ENCODE peak calls at places on chromosomes 4 and X, in four cellular contexts. One of them, this sample, is unnamed.

GRCh38 chrX:71098302-71098701 is 2.7 kb downstream of the FOXO4 start:
- DNase-seq in stimulated activated CD4-positive, alpha-beta T cell treated with anti-CD3 and anti-CD28 coated beads, TNF-alpha, amount 100 ng/mL, for 1 hour: peak; percentile 52
- DNase-seq in AML-193: peak; percentile 68
- DNase-seq in activated CD4-positive, alpha-beta memory T cell treated with anti-CD3 and anti-CD28 coated beads, Interleukin-2, amount 10 ng/mL, durations not matched to agents 7 days and 5 days: peak; percentile 76
- DNase-seq in this sample: no peak

GRCh38 chr4:124183926-124184325 is 528.6 kb downstream of the ANKRD50 start:
- DNase-seq in stimulated activated CD4-positive, alpha-beta T cell treated with anti-CD3 and anti-CD28 coated beads, TNF-alpha, amount 100 ng/mL, for 1 hour: no peak
- DNase-seq in AML-193: no peak
- DNase-seq in activated CD4-positive, alpha-beta memory T cell treated with anti-CD3 and anti-CD28 coated beads, Interleukin-2, amount 10 ng/mL, durations not matched to agents 7 days and 5 days: no peak
- DNase-seq in this sample: no peak

GRCh38 chrX:103148075-103148474 is 55.1 kb upstream of the NXF3 start:
- DNase-seq in stimulated activated CD4-positive, alpha-beta T cell treated with anti-CD3 and anti-CD28 coated beads, TNF-alpha, amount 100 ng/mL, for 1 hour: no peak
- DNase-seq in AML-193: no peak
- DNase-seq in activated CD4-positive, alpha-beta memory T cell treated with anti-CD3 and anti-CD28 coated beads, Interleukin-2, amount 10 ng/mL, durations not matched to agents 7 days and 5 days: no peak
- DNase-seq in this sample: no peak

GRCh38 chr4:167025651-167026050 is 208.6 kb downstream of the SPOCK3 start:
- DNase-seq in stimulated activated CD4-positive, alpha-beta T cell treated with anti-CD3 and anti-CD28 coated beads, TNF-alpha, amount 100 ng/mL, for 1 hour: no peak
- DNase-seq in AML-193: no peak
- DNase-seq in activated CD4-positive, alpha-beta memory T cell treated with anti-CD3 and anti-CD28 coated beads, Interleukin-2, amount 10 ng/mL, durations not matched to agents 7 days and 5 days: no peak
- DNase-seq in this sample: no peak

GRCh38 chrX:989959-990510 is 222.4 kb downstream of the CRLF2 start:
- DNase-seq in stimulated activated CD4-positive, alpha-beta T cell treated with anti-CD3 and anti-CD28 coated beads, TNF-alpha, amount 100 ng/mL, for 1 hour: peak; percentile 2
- DNase-seq in AML-193: no peak
- DNase-seq in activated CD4-positive, alpha-beta memory T cell treated with anti-CD3 and anti-CD28 coated beads, Interleukin-2, amount 10 ng/mL, durations not matched to agents 7 days and 5 days: peak; percentile 46
- DNase-seq in this sample: peak; percentile 75

GRCh38 chr4:76363556-76364290 is 57.2 kb downstream of the STBD1 start:
- DNase-seq in stimulated activated CD4-positive, alpha-beta T cell treated with anti-CD3 and anti-CD28 coated beads, TNF-alpha, amount 100 ng/mL, for 1 hour: no peak
- DNase-seq in AML-193: no peak
- DNase-seq in activated CD4-positive, alpha-beta memory T cell treated with anti-CD3 and anti-CD28 coated beads, Interleukin-2, amount 10 ng/mL, durations not matched to agents 7 days and 5 days: no peak
- DNase-seq in this sample: no peak

GRCh38 chr4:6991771-6992557 is 51.2 kb upstream of the TADA2B start:
- DNase-seq in stimulated activated CD4-positive, alpha-beta T cell treated with anti-CD3 and anti-CD28 coated beads, TNF-alpha, amount 100 ng/mL, for 1 hour: no peak
- DNase-seq in AML-193: peak; percentile 31
- DNase-seq in activated CD4-positive, alpha-beta memory T cell treated with anti-CD3 and anti-CD28 coated beads, Interleukin-2, amount 10 ng/mL, durations not matched to agents 7 days and 5 days: no peak
- DNase-seq in this sample: peak; percentile 82

GRCh38 chrX:72105436-72105835 is 26.3 kb downstream of the RTL5 start:
- DNase-seq in stimulated activated CD4-positive, alpha-beta T cell treated with anti-CD3 and anti-CD28 coated beads, TNF-alpha, amount 100 ng/mL, for 1 hour: no peak
- DNase-seq in AML-193: no peak
- DNase-seq in activated CD4-positive, alpha-beta memory T cell treated with anti-CD3 and anti-CD28 coated beads, Interleukin-2, amount 10 ng/mL, durations not matched to agents 7 days and 5 days: peak; percentile 81
- DNase-seq in this sample: no peak

GRCh38 chr4:143417679-143418403 is 81.2 kb downstream of the GAB1 start:
- DNase-seq in stimulated activated CD4-positive, alpha-beta T cell treated with anti-CD3 and anti-CD28 coated beads, TNF-alpha, amount 100 ng/mL, for 1 hour: no peak
- DNase-seq in AML-193: no peak
- DNase-seq in activated CD4-positive, alpha-beta memory T cell treated with anti-CD3 and anti-CD28 coated beads, Interleukin-2, amount 10 ng/mL, durations not matched to agents 7 days and 5 days: no peak
- DNase-seq in this sample: no peak

GRCh38 chrX:69144854-69145253 is 20.4 kb downstream of the PJA1 start:
- DNase-seq in stimulated activated CD4-positive, alpha-beta T cell treated with anti-CD3 and anti-CD28 coated beads, TNF-alpha, amount 100 ng/mL, for 1 hour: no peak
- DNase-seq in AML-193: no peak
- DNase-seq in activated CD4-positive, alpha-beta memory T cell treated with anti-CD3 and anti-CD28 coated beads, Interleukin-2, amount 10 ng/mL, durations not matched to agents 7 days and 5 days: no peak
- DNase-seq in this sample: no peak

GRCh38 chr4:124632439-124632838 is 80.1 kb downstream of the ANKRD50 start:
- DNase-seq in stimulated activated CD4-positive, alpha-beta T cell treated with anti-CD3 and anti-CD28 coated beads, TNF-alpha, amount 100 ng/mL, for 1 hour: no peak
- DNase-seq in AML-193: no peak
- DNase-seq in activated CD4-positive, alpha-beta memory T cell treated with anti-CD3 and anti-CD28 coated beads, Interleukin-2, amount 10 ng/mL, durations not matched to agents 7 days and 5 days: no peak
- DNase-seq in this sample: no peak

GRCh38 chr4:140052050-140052449 is 101.9 kb downstream of the MAML3 start:
- DNase-seq in stimulated activated CD4-positive, alpha-beta T cell treated with anti-CD3 and anti-CD28 coated beads, TNF-alpha, amount 100 ng/mL, for 1 hour: no peak
- DNase-seq in AML-193: no peak
- DNase-seq in activated CD4-positive, alpha-beta memory T cell treated with anti-CD3 and anti-CD28 coated beads, Interleukin-2, amount 10 ng/mL, durations not matched to agents 7 days and 5 days: peak; percentile 50
- DNase-seq in this sample: no peak

GRCh38 chrX:110915120-110915519 is 119.5 kb upstream of the CHRDL1 start:
- DNase-seq in stimulated activated CD4-positive, alpha-beta T cell treated with anti-CD3 and anti-CD28 coated beads, TNF-alpha, amount 100 ng/mL, for 1 hour: no peak
- DNase-seq in AML-193: no peak
- DNase-seq in activated CD4-positive, alpha-beta memory T cell treated with anti-CD3 and anti-CD28 coated beads, Interleukin-2, amount 10 ng/mL, durations not matched to agents 7 days and 5 days: no peak
- DNase-seq in this sample: peak; percentile 66

GRCh38 chr4:864456-865120 is 38.7 kb upstream of the CPLX1 start:
- DNase-seq in stimulated activated CD4-positive, alpha-beta T cell treated with anti-CD3 and anti-CD28 coated beads, TNF-alpha, amount 100 ng/mL, for 1 hour: no peak
- DNase-seq in AML-193: no peak
- DNase-seq in activated CD4-positive, alpha-beta memory T cell treated with anti-CD3 and anti-CD28 coated beads, Interleukin-2, amount 10 ng/mL, durations not matched to agents 7 days and 5 days: no peak
- DNase-seq in this sample: no peak

GRCh38 chr4:181509073-181509472 is 734.1 kb upstream of the TENM3 start:
- DNase-seq in stimulated activated CD4-positive, alpha-beta T cell treated with anti-CD3 and anti-CD28 coated beads, TNF-alpha, amount 100 ng/mL, for 1 hour: no peak
- DNase-seq in AML-193: no peak
- DNase-seq in activated CD4-positive, alpha-beta memory T cell treated with anti-CD3 and anti-CD28 coated beads, Interleukin-2, amount 10 ng/mL, durations not matched to agents 7 days and 5 days: no peak
- DNase-seq in this sample: no peak

GRCh38 chrX:149572743-149573142 is 14.5 kb downstream of the MAGEA9B start:
- DNase-seq in stimulated activated CD4-positive, alpha-beta T cell treated with anti-CD3 and anti-CD28 coated beads, TNF-alpha, amount 100 ng/mL, for 1 hour: no peak
- DNase-seq in AML-193: no peak
- DNase-seq in activated CD4-positive, alpha-beta memory T cell treated with anti-CD3 and anti-CD28 coated beads, Interleukin-2, amount 10 ng/mL, durations not matched to agents 7 days and 5 days: no peak
- DNase-seq in this sample: no peak

GRCh38 chrX:113470166-113470565 is 629.5 kb upstream of the AMOT start:
- DNase-seq in stimulated activated CD4-positive, alpha-beta T cell treated with anti-CD3 and anti-CD28 coated beads, TNF-alpha, amount 100 ng/mL, for 1 hour: no peak
- DNase-seq in AML-193: no peak
- DNase-seq in activated CD4-positive, alpha-beta memory T cell treated with anti-CD3 and anti-CD28 coated beads, Interleukin-2, amount 10 ng/mL, durations not matched to agents 7 days and 5 days: no peak
- DNase-seq in this sample: no peak

GRCh38 chr4:185011408-185011807 is 6.9 kb upstream of the HELT start:
- DNase-seq in stimulated activated CD4-positive, alpha-beta T cell treated with anti-CD3 and anti-CD28 coated beads, TNF-alpha, amount 100 ng/mL, for 1 hour: no peak
- DNase-seq in AML-193: peak; percentile 15
- DNase-seq in activated CD4-positive, alpha-beta memory T cell treated with anti-CD3 and anti-CD28 coated beads, Interleukin-2, amount 10 ng/mL, durations not matched to agents 7 days and 5 days: no peak
- DNase-seq in this sample: no peak

GRCh38 chr4:147732516-147733193 is 767 bp downstream of the ARHGAP10 start:
- DNase-seq in stimulated activated CD4-positive, alpha-beta T cell treated with anti-CD3 and anti-CD28 coated beads, TNF-alpha, amount 100 ng/mL, for 1 hour: no peak
- DNase-seq in AML-193: no peak
- DNase-seq in activated CD4-positive, alpha-beta memory T cell treated with anti-CD3 and anti-CD28 coated beads, Interleukin-2, amount 10 ng/mL, durations not matched to agents 7 days and 5 days: peak; percentile 28
- DNase-seq in this sample: no peak

GRCh38 chrX:110561036-110561435 is 202.4 kb downstream of the RTL9 start:
- DNase-seq in stimulated activated CD4-positive, alpha-beta T cell treated with anti-CD3 and anti-CD28 coated beads, TNF-alpha, amount 100 ng/mL, for 1 hour: no peak
- DNase-seq in AML-193: no peak
- DNase-seq in activated CD4-positive, alpha-beta memory T cell treated with anti-CD3 and anti-CD28 coated beads, Interleukin-2, amount 10 ng/mL, durations not matched to agents 7 days and 5 days: no peak
- DNase-seq in this sample: peak; percentile 5

This sample was measured in AG09309.